ENCODE peak calls at places on chromosomes 2 and 18, in five cellular contexts. D is Right ventricle myocardium superior; V is A172; O is stimulated activated CD4-positive, alpha-beta T cell treated with anti-CD3 and anti-CD28 coated beads, Interleukin-2, amount 100 ng/mL, for 24 hours; N is HCT116. B is an unnamed sample.

GRCh38 chr2:43222472-43223146 is 3.8 kb downstream of the ZFP36L2 start:
- DNase-seq in D (no peak), V (no peak), O (no peak), N (no peak), B (peak)

GRCh38 chr2:216142540-216142939 is 33.4 kb downstream of the XRCC5 start:
- DNase-seq in D (no peak), V (peak), O (no peak), N (no peak), B (no peak)

GRCh38 chr2:59184281-59185020 is 943.3 kb upstream of the FANCL start:
- DNase-seq in D (no peak), V (peak), O (no peak), N (no peak), B (no peak)

GRCh38 chr2:221943078-221943810 is 355.6 kb downstream of the PAX3 start:
- DNase-seq in D (no peak), V (peak), O (no peak), N (no peak), B (no peak)

GRCh38 chr2:209468796-209469325 is 45.0 kb downstream of the MAP2 start:
- DNase-seq in D (no peak), V (no peak), O (no peak), N (no peak), B (no peak)

GRCh38 chr2:72999729-73000725 is 71.5 kb downstream of the SFXN5 start:
- DNase-seq in D (no peak), V (peak), O (no peak), N (no peak), B (no peak)

GRCh38 chr2:42371621-42372473 is 10.8 kb upstream of the COX7A2L start:
- DNase-seq in D (no peak), V (no peak), O (no peak), N (no peak), B (no peak)

GRCh38 chr18:59606193-59607175 is 90.7 kb downstream of the CCBE1 start:
- DNase-seq in D (peak), V (no peak), O (no peak), N (no peak), B (no peak)

GRCh38 chr2:190979906-190980629 is 33.9 kb downstream of the STAT1 start:
- DNase-seq in D (peak), V (peak), O (no peak), N (no peak), B (peak)

GRCh38 chr18:57328665-57329064 is 23.7 kb upstream of the ST8SIA3 start:
- DNase-seq in D (no peak), V (no peak), O (no peak), N (no peak), B (no peak)

GRCh38 chr2:176134978-176135575 is 5.6 kb downstream of the HOXD8 start:
- DNase-seq in D (no peak), V (peak), O (no peak), N (no peak), B (no peak)

GRCh38 chr18:79949571-79950439 is 1.6 kb downstream of the SLC66A2 start:
- DNase-seq in D (peak), V (no peak), O (no peak), N (no peak), B (peak)

GRCh38 chr18:24214913-24215312 is 76.1 kb downstream of the CABYR start:
- DNase-seq in D (no peak), V (no peak), O (no peak), N (no peak), B (no peak)

GRCh38 chr2:212854766-212855165 is 296.6 kb downstream of the IKZF2 start:
- DNase-seq in D (no peak), V (no peak), O (no peak), N (no peak), B (no peak)

GRCh38 chr18:24482826-24483225 is 22.4 kb downstream of the HRH4 start:
- DNase-seq in D (no peak), V (no peak), O (no peak), N (no peak), B (no peak)

GRCh38 chr2:205524656-205525055 is 157.6 kb upstream of the NRP2 start:
- DNase-seq in D (no peak), V (peak), O (no peak), N (peak), B (no peak)